ENCODE peak calls at places on chromosomes 12 and 14, in five cellular contexts. S, D, A, Y and W are unnamed samples.

GRCh38 chr12:15700595-15700994 is 88.6 kb downstream of the EPS8 start:
- DNase-seq in S (no peak), D (peak), A (no peak), Y (no peak), W (peak)

GRCh38 chr14:104692261-104692938 is 3.0 kb downstream of the INF2 start:
- DNase-seq in S (no peak), D (no peak), A (no peak), Y (no peak), W (no peak)

GRCh38 chr14:73619524-73619923 is 7.2 kb downstream of the ACOT6 start:
- DNase-seq in S (no peak), D (no peak), A (no peak), Y (no peak), W (no peak)

GRCh38 chr12:52200086-52200782 is 8.4 kb upstream of the KRT80 start:
- DNase-seq in S (no peak), D (no peak), A (no peak), Y (peak), W (no peak)

GRCh38 chr14:88834883-88835431 is 10.5 kb downstream of the TTC8 start:
- DNase-seq in S (no peak), D (peak), A (no peak), Y (no peak), W (peak)

GRCh38 chr14:84874436-84874835 is 655.5 kb upstream of the FLRT2 start:
- DNase-seq in S (no peak), D (no peak), A (no peak), Y (no peak), W (no peak)

GRCh38 chr14:35879654-35880249 is 53.6 kb downstream of the BRMS1L start:
- DNase-seq in S (no peak), D (peak), A (no peak), Y (no peak), W (peak)

GRCh38 chr14:104935026-104935650 is 10.5 kb downstream of the PLD4 start:
- DNase-seq in S (no peak), D (no peak), A (no peak), Y (peak), W (no peak)

GRCh38 chr14:78967111-78967809 is 797.1 kb downstream of the NRXN3 start:
- DNase-seq in S (no peak), D (peak), A (no peak), Y (no peak), W (peak)

GRCh38 chr14:67940894-67941455 is 121.4 kb downstream of the RAD51B start:
- DNase-seq in S (no peak), D (peak), A (no peak), Y (no peak), W (peak)

GRCh38 chr12:124640096-124640495 is 72.7 kb upstream of the NCOR2 start:
- DNase-seq in S (no peak), D (peak), A (no peak), Y (no peak), W (peak)

GRCh38 chr12:532908-533565 is 73.3 kb downstream of the B4GALNT3 start:
- DNase-seq in S (no peak), D (peak), A (no peak), Y (no peak), W (peak)

GRCh38 chr12:64522807-64523206 is 70.9 kb downstream of the TBK1 start:
- DNase-seq in S (no peak), D (peak), A (no peak), Y (no peak), W (peak)

GRCh38 chr12:121086896-121087295 is 45.8 kb upstream of the P2RX7 start:
- DNase-seq in S (no peak), D (no peak), A (no peak), Y (no peak), W (no peak)

GRCh38 chr12:121968880-121969279 is 50.5 kb downstream of the CFAP251 start:
- DNase-seq in S (no peak), D (no peak), A (no peak), Y (no peak), W (no peak)

GRCh38 chr12:55930771-55931316 is at the start of gene DGKA:
- DNase-seq in S (no peak), D (peak), A (peak), Y (peak), W (peak)

GRCh38 chr12:55732288-55732687 is 3.5 kb upstream of the CD63 start:
- DNase-seq in S (no peak), D (no peak), A (no peak), Y (no peak), W (no peak)

GRCh38 chr12:132151766-132152410 is 7.6 kb downstream of the NOC4L start:
- DNase-seq in S (no peak), D (no peak), A (no peak), Y (no peak), W (no peak)

GRCh38 chr14:103483600-103483999 is 39.0 kb downstream of the CKB start:
- DNase-seq in S (no peak), D (peak), A (no peak), Y (no peak), W (peak)

GRCh38 chr14:68819260-68819691 is 26.4 kb upstream of the ZFP36L1 start:
- DNase-seq in S (no peak), D (peak), A (no peak), Y (peak), W (no peak)

GRCh38 chr12:52184813-52185212 is 7.0 kb downstream of the KRT80 start:
- DNase-seq in S (no peak), D (no peak), A (no peak), Y (no peak), W (no peak)

GRCh38 chr12:5017638-5018348 is 25.9 kb upstream of the KCNA5 start:
- DNase-seq in S (no peak), D (no peak), A (no peak), Y (no peak), W (no peak)

GRCh38 chr12:76144253-76144564 is 59.7 kb upstream of the NAP1L1 start:
- DNase-seq in S (no peak), D (peak), A (peak), Y (no peak), W (peak)

GRCh38 chr12:114263031-114263825 is 142.7 kb downstream of the TBX5 start:
- DNase-seq in S (no peak), D (no peak), A (no peak), Y (no peak), W (no peak)